ENCODE peak calls at places on chromosomes 11 and 22, in seven cellular contexts. One of them, this sample, is unnamed.

GRCh38 chr11:117076941-117077659 is 21.1 kb downstream of the SIK3 start:
- DNase-seq in HepG2: peak; percentile 96
- DNase-seq in sigmoid colon: no peak
- DNase-seq in transverse colon: no peak
- DNase-seq in K562: no peak
- DNase-seq in SK-N-SH: no peak
- DNase-seq in esophagus muscularis mucosa: no peak
- DNase-seq in this sample: no peak

GRCh38 chr11:67519726-67520125 is 3.5 kb downstream of the CABP2 start:
- DNase-seq in SK-N-SH: no peak
- DNase-seq in K562: no peak
- DNase-seq in sigmoid colon: no peak
- DNase-seq in esophagus muscularis mucosa: no peak
- DNase-seq in transverse colon: no peak
- DNase-seq in HepG2: no peak
- DNase-seq in this sample: no peak

GRCh38 chr11:118321386-118322082 is 17.0 kb downstream of the CD3E start:
- DNase-seq in HepG2: peak; percentile 32
- DNase-seq in transverse colon: peak; percentile 58
- DNase-seq in K562: no peak
- DNase-seq in sigmoid colon: no peak
- DNase-seq in esophagus muscularis mucosa: no peak
- DNase-seq in SK-N-SH: no peak
- DNase-seq in this sample: no peak

GRCh38 chr22:44729391-44730012 is 22.9 kb upstream of the ARHGAP8 start:
- DNase-seq in esophagus muscularis mucosa: no peak
- DNase-seq in SK-N-SH: peak; percentile 95
- DNase-seq in K562: no peak
- DNase-seq in HepG2: no peak
- DNase-seq in sigmoid colon: peak; percentile 84
- DNase-seq in transverse colon: no peak
- DNase-seq in this sample: no peak

GRCh38 chr22:35400335-35400680 is 368 bp downstream of the MCM5 start:
- DNase-seq in sigmoid colon: no peak
- DNase-seq in SK-N-SH: no peak
- DNase-seq in HepG2: no peak
- DNase-seq in K562: peak; percentile 26
- DNase-seq in transverse colon: no peak
- DNase-seq in esophagus muscularis mucosa: no peak
- DNase-seq in this sample: no peak

GRCh38 chr11:12241401-12241800 is 131.0 kb downstream of the MICAL2 start:
- DNase-seq in K562: no peak
- DNase-seq in sigmoid colon: no peak
- DNase-seq in esophagus muscularis mucosa: no peak
- DNase-seq in transverse colon: no peak
- DNase-seq in SK-N-SH: no peak
- DNase-seq in HepG2: no peak
- DNase-seq in this sample: no peak

GRCh38 chr22:42263944-42264343 is 6.5 kb downstream of the TCF20 start:
- DNase-seq in K562: no peak
- DNase-seq in sigmoid colon: peak; percentile 20
- DNase-seq in SK-N-SH: no peak
- DNase-seq in transverse colon: no peak
- DNase-seq in esophagus muscularis mucosa: no peak
- DNase-seq in HepG2: no peak
- DNase-seq in this sample: no peak

GRCh38 chr11:11860103-11860979 is 18.6 kb downstream of the USP47 start:
- DNase-seq in K562: no peak
- DNase-seq in HepG2: no peak
- DNase-seq in esophagus muscularis mucosa: no peak
- DNase-seq in sigmoid colon: no peak
- DNase-seq in transverse colon: no peak
- DNase-seq in SK-N-SH: no peak
- DNase-seq in this sample: no peak

GRCh38 chr11:118979434-118979833 is 7.9 kb downstream of the FOXR1 start:
- DNase-seq in sigmoid colon: no peak
- DNase-seq in esophagus muscularis mucosa: no peak
- DNase-seq in HepG2: no peak
- DNase-seq in SK-N-SH: no peak
- DNase-seq in K562: peak; percentile 54
- DNase-seq in transverse colon: no peak
- DNase-seq in this sample: no peak

DNA sequence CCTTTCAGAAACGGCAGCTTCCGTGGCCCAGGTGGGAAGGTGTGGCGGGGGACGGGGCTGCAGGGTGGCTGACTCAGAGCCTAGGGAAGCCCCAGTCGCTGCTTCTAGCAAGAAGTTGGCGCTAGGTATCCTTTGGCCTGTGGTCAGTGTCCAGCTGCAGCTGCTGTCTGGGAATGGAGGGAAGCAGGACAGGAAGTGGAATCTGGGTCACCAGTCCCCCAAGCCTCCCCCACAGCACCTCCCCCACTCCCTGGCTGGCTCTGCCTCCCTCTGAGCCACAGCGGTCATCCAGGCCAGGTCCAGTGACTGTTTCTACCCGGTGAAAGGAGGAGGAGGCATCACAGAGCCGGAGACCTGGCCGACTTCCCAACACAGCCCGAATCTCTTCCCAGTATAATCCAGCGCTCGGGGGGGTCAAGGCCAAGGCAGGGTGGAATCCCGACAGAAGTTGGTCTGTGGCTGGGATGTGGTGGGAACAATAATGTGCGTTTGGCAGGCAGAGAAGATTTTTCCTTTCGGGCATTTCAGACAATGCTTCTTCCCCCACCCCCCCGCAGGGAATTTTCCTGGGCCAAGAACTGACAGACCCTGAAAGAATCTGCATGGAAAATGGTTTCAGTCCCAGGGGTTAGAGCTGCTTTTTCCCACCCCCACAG is 45.1 kb downstream of the C11orf96 start:
- DNase-seq in transverse colon: peak; percentile 72
- DNase-seq in K562: no peak
- DNase-seq in esophagus muscularis mucosa: peak; percentile 97
- DNase-seq in HepG2: no peak
- DNase-seq in sigmoid colon: peak; percentile 96
- DNase-seq in SK-N-SH: peak; percentile 88
- DNase-seq in this sample: peak; percentile 87
- TF ChIP-seq EP300 in transverse colon: no peak
- TF ChIP-seq EP300 in K562: no peak
- TF ChIP-seq EP300 in esophagus muscularis mucosa: peak; percentile 9
- TF ChIP-seq EP300 in HepG2: no peak
- TF ChIP-seq EP300 in sigmoid colon: no peak
- TF ChIP-seq EP300 in SK-N-SH: peak; percentile 45
- TF ChIP-seq EP300 in this sample: no peak

DNA sequence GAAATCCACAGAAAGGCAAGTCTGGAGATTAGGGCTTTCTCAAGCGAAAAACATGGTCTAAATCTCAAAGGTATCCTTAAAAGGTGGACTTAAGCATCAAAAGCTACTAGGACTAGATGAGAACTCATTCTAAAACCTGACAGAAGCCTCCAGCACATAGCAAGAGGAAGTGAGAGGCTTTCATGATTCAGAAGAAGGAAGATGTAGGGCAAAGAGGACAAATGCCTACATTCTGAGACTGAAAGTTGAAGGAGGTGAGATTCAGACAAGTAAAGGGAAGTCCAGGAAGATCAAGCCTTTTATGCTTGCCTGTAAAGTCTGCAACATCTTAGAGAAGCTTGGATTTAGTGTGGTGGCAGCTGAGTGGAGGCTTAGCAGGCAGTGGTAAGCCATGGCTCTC is 98.9 kb downstream of the PGR start:
- DNase-seq in HepG2: no peak
- DNase-seq in esophagus muscularis mucosa: no peak
- DNase-seq in transverse colon: no peak
- DNase-seq in SK-N-SH: no peak
- DNase-seq in sigmoid colon: no peak
- DNase-seq in K562: no peak
- DNase-seq in this sample: no peak
- H3K27ac ChIP-seq in HepG2: no peak overlapping the region
- H3K27ac ChIP-seq in esophagus muscularis mucosa: no peak overlapping the region
- H3K27ac ChIP-seq in transverse colon: no peak overlapping the region
- H3K27ac ChIP-seq in SK-N-SH: no peak overlapping the region
- H3K27ac ChIP-seq in sigmoid colon: no peak overlapping the region
- H3K27ac ChIP-seq in K562: no peak overlapping the region
- H3K27ac ChIP-seq in this sample: no peak overlapping the region

GRCh38 chr11:9461068-9461759 is 402 bp downstream of the ZNF143 start:
- DNase-seq in sigmoid colon: peak; percentile 96
- DNase-seq in HepG2: peak; percentile 84
- DNase-seq in esophagus muscularis mucosa: peak; percentile 97
- DNase-seq in SK-N-SH: peak; percentile 90
- DNase-seq in transverse colon: peak; percentile 86
- DNase-seq in K562: peak; percentile 84
- DNase-seq in this sample: peak; percentile 94

GRCh38 chr11:9462172-9462799 is 1.5 kb downstream of the ZNF143 start:
- DNase-seq in sigmoid colon: no peak
- DNase-seq in SK-N-SH: no peak
- DNase-seq in esophagus muscularis mucosa: no peak
- DNase-seq in transverse colon: no peak
- DNase-seq in HepG2: no peak
- DNase-seq in K562: no peak
- DNase-seq in this sample: no peak

GRCh38 chr11:9459573-9460321 is 1.1 kb upstream of the ZNF143 start:
- DNase-seq in HepG2: peak; percentile 35
- DNase-seq in SK-N-SH: peak; percentile 29
- DNase-seq in K562: no peak
- DNase-seq in esophagus muscularis mucosa: no peak
- DNase-seq in sigmoid colon: no peak
- DNase-seq in transverse colon: peak; percentile 27
- DNase-seq in this sample: no peak

GRCh38 chr11:9461760-9462134 is 935 bp downstream of the ZNF143 start:
- DNase-seq in SK-N-SH: peak; percentile 11
- DNase-seq in esophagus muscularis mucosa: no peak
- DNase-seq in K562: no peak
- DNase-seq in transverse colon: no peak
- DNase-seq in sigmoid colon: no peak
- DNase-seq in HepG2: peak; percentile 12
- DNase-seq in this sample: no peak

DNA sequence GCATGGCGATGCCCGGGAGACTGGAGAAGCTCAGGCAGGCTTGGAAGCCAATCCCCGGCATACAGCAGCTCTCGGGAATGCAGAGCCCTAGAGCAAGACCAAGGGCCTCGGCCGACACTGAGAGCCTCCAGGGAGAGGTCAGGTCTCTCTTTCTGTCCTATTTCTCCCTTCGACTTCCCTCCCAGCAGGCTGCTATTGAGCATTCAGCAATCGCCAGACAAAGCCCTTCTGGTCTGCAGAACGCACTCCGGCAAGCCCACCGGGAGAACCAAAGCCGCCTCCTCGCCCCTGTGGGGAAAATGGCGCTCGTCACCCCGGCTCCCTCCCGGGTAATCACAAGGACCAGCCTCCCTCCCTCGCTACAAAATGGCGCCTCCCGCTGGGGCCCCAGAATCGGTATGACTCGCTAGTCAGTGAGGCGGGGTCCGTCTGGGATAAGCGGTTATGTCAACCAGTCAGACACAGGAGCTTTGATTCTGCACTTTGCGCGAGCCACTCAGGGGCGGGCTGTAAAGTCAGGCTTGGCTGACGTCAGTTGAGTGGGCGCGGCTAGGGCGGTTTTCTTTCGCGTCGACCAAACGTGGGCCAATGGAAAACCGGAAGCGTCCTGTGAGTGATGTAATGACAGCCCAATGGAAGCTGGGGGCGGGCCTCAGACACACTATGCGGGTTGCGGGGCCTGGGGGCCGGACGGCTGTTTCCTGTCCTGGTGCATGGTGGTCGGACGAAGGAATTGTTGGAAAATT is at the start of gene ZNF143:
- DNase-seq in K562: peak; percentile 94
- DNase-seq in esophagus muscularis mucosa: peak; percentile 100
- DNase-seq in HepG2: peak; percentile 99
- DNase-seq in transverse colon: peak; percentile 100
- DNase-seq in sigmoid colon: peak; percentile 100
- DNase-seq in SK-N-SH: peak; percentile 93
- DNase-seq in this sample: peak; percentile 100
- TF ChIP-seq POLR2AphosphoS5 in K562: peak; percentile 87
- TF ChIP-seq POLR2AphosphoS5 in esophagus muscularis mucosa: peak; percentile 96
- TF ChIP-seq POLR2AphosphoS5 in HepG2: peak; percentile 87
- TF ChIP-seq POLR2AphosphoS5 in transverse colon: peak; percentile 98
- TF ChIP-seq POLR2AphosphoS5 in sigmoid colon: peak; percentile 99
- TF ChIP-seq POLR2AphosphoS5 in SK-N-SH: peak; percentile 92
- TF ChIP-seq POLR2AphosphoS5 in this sample: peak; percentile 98

GRCh38 chr22:40043793-40044101 is 49.0 kb downstream of the FAM83F start:
- DNase-seq in esophagus muscularis mucosa: no peak
- DNase-seq in HepG2: no peak
- DNase-seq in SK-N-SH: no peak
- DNase-seq in sigmoid colon: no peak
- DNase-seq in transverse colon: no peak
- DNase-seq in K562: no peak
- DNase-seq in this sample: no peak

GRCh38 chr22:40043086-40043485 is 48.3 kb downstream of the FAM83F start:
- DNase-seq in sigmoid colon: peak; percentile 76
- DNase-seq in esophagus muscularis mucosa: no peak
- DNase-seq in HepG2: no peak
- DNase-seq in transverse colon: peak; percentile 52
- DNase-seq in K562: no peak
- DNase-seq in SK-N-SH: no peak
- DNase-seq in this sample: no peak

GRCh38 chr22:40044102-40044869 is 49.5 kb downstream of the FAM83F start:
- DNase-seq in SK-N-SH: peak; percentile 89
- DNase-seq in HepG2: peak; percentile 98
- DNase-seq in transverse colon: peak; percentile 98
- DNase-seq in K562: peak; percentile 96
- DNase-seq in esophagus muscularis mucosa: peak; percentile 100
- DNase-seq in sigmoid colon: peak; percentile 99
- DNase-seq in this sample: peak; percentile 99

GRCh38 chr22:40046126-40046525 is 51.4 kb downstream of the FAM83F start:
- DNase-seq in transverse colon: no peak
- DNase-seq in esophagus muscularis mucosa: no peak
- DNase-seq in K562: no peak
- DNase-seq in HepG2: no peak
- DNase-seq in SK-N-SH: no peak
- DNase-seq in sigmoid colon: no peak
- DNase-seq in this sample: no peak

DNA sequence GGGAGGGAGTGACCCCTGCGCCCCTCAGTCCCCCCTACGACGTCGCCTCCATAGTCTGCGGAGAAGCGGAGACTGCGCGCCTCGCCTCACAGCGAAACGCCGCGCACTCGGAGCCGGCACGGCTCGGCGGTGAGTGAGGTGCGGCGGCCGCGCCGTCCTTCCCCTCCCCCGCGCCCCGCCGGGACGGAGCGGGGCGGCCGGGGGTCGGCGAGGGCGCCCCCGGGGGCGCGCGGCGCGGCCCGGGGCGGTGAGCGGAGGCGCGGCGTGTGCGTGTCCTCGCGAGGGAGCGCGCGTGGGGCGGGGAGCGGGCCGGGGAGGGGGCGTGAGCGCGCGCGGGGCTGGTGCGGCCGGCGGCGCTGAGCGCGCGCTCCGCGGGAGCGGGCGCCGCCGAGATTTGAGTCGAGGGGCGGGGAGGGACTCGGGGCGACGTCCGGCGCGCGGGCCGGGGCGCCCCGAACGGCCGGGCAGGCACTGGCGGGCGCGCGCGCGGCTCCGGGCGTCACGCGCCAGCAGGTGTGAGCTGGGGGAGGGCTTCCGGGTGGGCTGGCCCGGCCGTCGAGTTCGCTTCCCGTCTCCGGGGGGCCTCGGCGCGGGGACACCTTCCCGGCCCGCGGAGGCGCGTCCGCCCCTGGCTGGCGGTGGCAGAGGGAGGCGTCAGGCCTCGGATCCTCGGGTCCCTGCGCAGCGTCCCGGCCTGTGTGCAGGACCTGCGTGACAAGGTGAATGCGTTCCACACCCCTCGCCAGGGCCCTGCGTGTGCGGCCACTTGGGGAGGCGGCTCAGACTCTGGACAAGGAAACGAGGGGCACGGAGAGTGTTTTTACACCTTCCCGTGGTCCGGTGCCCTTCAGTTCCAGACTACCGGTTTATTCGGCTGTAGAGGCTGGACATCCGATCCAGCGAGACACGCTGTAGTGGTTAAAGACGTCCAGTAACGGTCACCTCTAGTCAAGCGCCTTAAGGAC is 50.4 kb downstream of the FAM83F start:
- DNase-seq in K562: peak; percentile 79
- DNase-seq in SK-N-SH: peak; percentile 68
- DNase-seq in esophagus muscularis mucosa: no peak
- DNase-seq in HepG2: peak; percentile 20
- DNase-seq in transverse colon: peak; percentile 68
- DNase-seq in sigmoid colon: peak; percentile 72
- DNase-seq in this sample: no peak
- TF ChIP-seq EP300 in K562: no peak
- TF ChIP-seq EP300 in SK-N-SH: no peak
- TF ChIP-seq EP300 in esophagus muscularis mucosa: no peak
- TF ChIP-seq EP300 in HepG2: no peak
- TF ChIP-seq EP300 in transverse colon: no peak
- TF ChIP-seq EP300 in sigmoid colon: no peak
- TF ChIP-seq EP300 in this sample: no peak

This sample was measured in suprapubic skin.